ENCODE peak calls at places on chromosomes 13 and 19, in nine cellular contexts. H is uterus, F is BJ, A is Peyer's patch, S is tibial artery, N is foreskin fibroblast, R is NB4, X is endothelial cell of umbilical vein, D is fibroblast of the aortic adventitia. P is an unnamed sample.
A peak's percentile ranks its signal among the peaks of the same experiment; 100 is the strongest.

GRCh38 chr13:27117947-27118346 is 53.7 kb downstream of the USP12 start:
- DNase-seq in H (no peak), F (no peak), A (no peak), S (no peak), N (no peak), R (no peak), X (no peak), D (no peak), P (no peak)

GRCh38 chr13:57633950-57634828 is 2.6 kb downstream of the PCDH17 start:
- DNase-seq in H (no peak), F (no peak), A (no peak), S (peak; percentile 25), N (peak; percentile 1), R (no peak), X (peak; percentile 36), D (no peak), P (no peak)

GRCh38 chr19:55643003-55643732 is at the start of gene ZNF581:
- DNase-seq in H (peak; percentile 76), F (no peak), A (peak; percentile 90), S (peak; percentile 75), N (peak; percentile 91), R (peak; percentile 77), X (peak; percentile 68), D (peak; percentile 76), P (peak; percentile 65)

GRCh38 chr13:100088282-100088647 is 628 bp upstream of the PCCA start:
- DNase-seq in H (no peak), F (no peak), A (no peak), S (no peak), N (no peak), R (no peak), X (no peak), D (no peak), P (no peak)

GRCh38 chr13:75299913-75300862 is 181.8 kb downstream of the TBC1D4 start:
- DNase-seq in H (no peak), F (peak; percentile 23), A (no peak), S (no peak), N (peak; percentile 64), R (no peak), X (no peak), D (peak; percentile 35), P (no peak)

GRCh38 chr13:105773887-105774538 is 761.4 kb downstream of the EFNB2 start:
- DNase-seq in H (no peak), F (no peak), A (no peak), S (no peak), N (no peak), R (no peak), X (peak; percentile 21), D (no peak), P (peak; percentile 83)

GRCh38 chr13:30071890-30072817 is 221.7 kb upstream of the UBL3 start:
- DNase-seq in H (no peak), F (no peak), A (peak; percentile 86), S (no peak), N (no peak), R (no peak), X (no peak), D (no peak), P (peak; percentile 83)

GRCh38 chr13:65505941-65506340 is 1724.2 kb downstream of the PCDH9 start:
- DNase-seq in H (no peak), F (no peak), A (no peak), S (no peak), N (no peak), R (no peak), X (no peak), D (no peak), P (no peak)

GRCh38 chr19:12364391-12365093 is 941 bp downstream of the ZNF442 start:
- DNase-seq in H (peak; percentile 18), F (no peak), A (no peak), S (peak; percentile 20), N (peak; percentile 41), R (peak; percentile 13), X (peak; percentile 3), D (peak; percentile 24), P (no peak)

DNA sequence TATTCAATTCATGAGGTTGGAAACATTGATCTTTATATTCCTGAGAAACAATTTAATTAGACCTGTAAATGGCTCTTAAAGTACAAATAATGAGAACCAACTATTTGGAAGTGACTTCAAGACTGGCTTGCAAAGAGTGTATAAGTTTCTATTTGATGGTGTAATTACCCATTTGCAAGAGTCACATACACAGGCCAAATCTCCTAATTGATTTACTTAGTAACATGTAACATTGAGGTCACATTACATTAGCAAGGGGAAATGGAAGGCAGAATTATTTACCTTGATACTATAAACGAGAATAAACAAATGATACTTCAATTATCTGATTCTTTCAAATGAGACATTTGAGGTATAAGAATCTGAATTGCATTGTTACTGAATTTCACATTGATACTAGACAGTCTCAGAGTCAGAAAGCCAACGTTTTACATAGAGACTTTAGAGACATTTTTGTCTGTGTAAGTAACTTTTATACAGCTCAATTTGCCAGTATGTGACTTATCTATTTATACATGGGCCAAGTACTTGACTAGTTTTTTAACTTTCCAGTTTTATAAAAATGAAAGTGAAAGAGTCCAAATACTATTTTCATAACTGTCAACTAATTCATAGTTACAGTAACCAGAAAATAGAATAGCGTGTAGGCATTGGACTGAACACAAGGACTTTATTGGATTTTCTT is 95.6 kb upstream of the RFC3 start:
- DNase-seq in H (no peak), F (no peak), A (no peak), S (no peak), N (no peak), R (no peak), X (peak; percentile 39), D (peak; percentile 51), P (no peak)
- TF ChIP-seq CTCF in H (no peak), F (no peak), A (no peak), S (no peak), N (no peak), R (no peak), X (no peak), D (no peak), P (no peak)

GRCh38 chr19:13839938-13840750 is 36.8 kb upstream of the NANOS3 start:
- DNase-seq in H (no peak), F (no peak), A (peak; percentile 92), S (peak; percentile 70), N (peak; percentile 88), R (peak; percentile 68), X (peak; percentile 47), D (peak; percentile 34), P (peak; percentile 62)

GRCh38 chr19:13838943-13839192 is 38.1 kb upstream of the NANOS3 start:
- DNase-seq in H (peak; percentile 85), F (no peak), A (no peak), S (no peak), N (no peak), R (peak; percentile 96), X (no peak), D (no peak), P (no peak)

GRCh38 chr19:13835791-13836723 is 40.8 kb downstream of the ZSWIM4 start:
- DNase-seq in H (no peak), F (no peak), A (no peak), S (peak; percentile 64), N (peak; percentile 36), R (peak; percentile 97), X (no peak), D (no peak), P (no peak)

GRCh38 chr19:13839193-13839937 is 37.6 kb upstream of the NANOS3 start:
- DNase-seq in H (peak; percentile 77), F (no peak), A (peak; percentile 92), S (peak; percentile 93), N (peak; percentile 94), R (peak; percentile 94), X (peak; percentile 87), D (peak; percentile 83), P (peak; percentile 57)

DNA sequence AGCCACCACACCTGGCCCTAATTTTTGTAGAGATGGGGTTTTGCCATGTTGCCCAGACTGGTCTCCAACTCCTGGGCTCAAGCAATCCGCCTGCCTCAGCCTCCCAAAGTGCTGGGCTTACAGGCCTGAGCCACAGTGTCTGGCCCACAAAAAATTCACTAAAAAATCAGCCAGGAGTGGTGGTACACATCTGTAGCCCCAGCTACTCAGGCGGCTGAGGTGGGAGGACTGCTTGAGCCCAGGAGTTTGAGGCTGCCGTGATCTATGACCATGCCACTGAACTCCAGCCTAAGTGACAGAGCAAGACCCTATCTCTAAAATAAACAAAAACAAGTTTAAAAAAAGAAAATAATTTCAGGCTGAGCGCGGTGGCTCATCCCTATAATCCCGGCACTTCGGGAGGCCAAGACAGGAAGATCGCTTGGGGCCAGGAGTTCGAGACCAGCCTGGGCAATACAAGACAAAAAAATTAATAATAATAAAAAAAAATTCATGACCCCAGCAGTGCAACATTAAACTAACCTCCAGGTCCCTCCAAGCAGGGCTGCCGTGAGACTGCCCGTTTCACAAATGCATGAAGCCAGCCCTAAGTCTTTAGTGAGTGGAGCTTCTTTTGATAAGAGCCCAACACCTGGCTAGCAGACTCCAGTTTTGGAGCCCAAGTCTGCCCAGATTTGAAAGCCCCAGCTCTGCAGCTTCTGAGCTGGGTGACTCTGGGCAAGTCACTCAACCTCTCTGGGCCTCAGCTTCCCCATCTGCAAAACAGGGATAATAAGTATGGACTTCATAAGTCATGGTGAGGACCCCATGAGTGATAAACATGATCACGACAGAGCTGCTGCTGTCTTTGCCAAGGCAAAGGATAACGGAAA is 38.6 kb upstream of the NANOS3 start:
- DNase-seq in H (no peak), F (no peak), A (peak; percentile 46), S (no peak), N (peak; percentile 8), R (no peak), X (no peak), D (no peak), P (no peak)
- H3K4me3 ChIP-seq in H (peak overlapping the region; percentile 56), F (peak overlapping the region; percentile 66), A (peak overlapping the region; percentile 91), S (peak overlapping the region; percentile 99), N (peak overlapping the region; percentile 83), R (peak overlapping the region; percentile 83), X (no peak overlapping the region), D (peak overlapping the region; percentile 97), P (no peak overlapping the region)

GRCh38 chr13:43304945-43305344 is 281.6 kb downstream of the DNAJC15 start:
- DNase-seq in H (no peak), F (no peak), A (no peak), S (no peak), N (no peak), R (no peak), X (no peak), D (no peak), P (no peak)
- TF ChIP-seq CTCF in H (no peak), F (no peak), A (no peak), S (no peak), N (no peak), R (no peak), X (no peak), D (no peak), P (peak; percentile 5)

GRCh38 chr19:853014-853553 is 981 bp downstream of the ELANE start:
- DNase-seq in H (no peak), F (no peak), A (no peak), S (no peak), N (no peak), R (no peak), X (no peak), D (no peak), P (no peak)
- H3K4me3 ChIP-seq in H (no peak overlapping the region), F (no peak overlapping the region), A (no peak overlapping the region), S (no peak overlapping the region), N (no peak overlapping the region), R (no peak overlapping the region), X (no peak overlapping the region), D (no peak overlapping the region), P (no peak overlapping the region)

P was measured in bronchial epithelial cell.